ENCODE peak calls at places on chromosome 1, in six cellular contexts. One of them, this sample, is unnamed.

GRCh38 chr1:100440075-100440809 is 87.9 kb downstream of the CDC14A start:
- DNase-seq in small intestine: peak
- DNase-seq in tibial artery: no peak
- DNase-seq in D341Med: no peak
- DNase-seq in activated naive CD4-positive, alpha-beta T cell: peak
- DNase-seq in breast epithelium: no peak
- DNase-seq in this sample: no peak

GRCh38 chr1:72845981-72846380 is 563.6 kb upstream of the NEGR1 start:
- DNase-seq in small intestine: no peak
- DNase-seq in tibial artery: no peak
- DNase-seq in D341Med: no peak
- DNase-seq in activated naive CD4-positive, alpha-beta T cell: no peak
- DNase-seq in breast epithelium: no peak
- DNase-seq in this sample: no peak

GRCh38 chr1:198809247-198809646 is 170.4 kb downstream of the PTPRC start:
- DNase-seq in small intestine: no peak
- DNase-seq in tibial artery: no peak
- DNase-seq in D341Med: no peak
- DNase-seq in activated naive CD4-positive, alpha-beta T cell: no peak
- DNase-seq in breast epithelium: no peak
- DNase-seq in this sample: no peak

GRCh38 chr1:182608850-182609610 is 4.8 kb upstream of the RGS16 start:
- DNase-seq in small intestine: no peak
- DNase-seq in tibial artery: no peak
- DNase-seq in D341Med: no peak
- DNase-seq in activated naive CD4-positive, alpha-beta T cell: no peak
- DNase-seq in breast epithelium: no peak
- DNase-seq in this sample: no peak

GRCh38 chr1:151509350-151510019 is 1.7 kb upstream of the CGN start:
- DNase-seq in small intestine: peak
- DNase-seq in tibial artery: no peak
- DNase-seq in D341Med: no peak
- DNase-seq in activated naive CD4-positive, alpha-beta T cell: no peak
- DNase-seq in breast epithelium: no peak
- DNase-seq in this sample: no peak

GRCh38 chr1:67431156-67431765 is 1.1 kb upstream of the SERBP1 start:
- DNase-seq in small intestine: peak
- DNase-seq in tibial artery: no peak
- DNase-seq in D341Med: no peak
- DNase-seq in activated naive CD4-positive, alpha-beta T cell: no peak
- DNase-seq in breast epithelium: no peak
- DNase-seq in this sample: no peak

GRCh38 chr1:101025283-101025679 is 303 bp downstream of the DPH5 start:
- DNase-seq in small intestine: peak
- DNase-seq in tibial artery: no peak
- DNase-seq in D341Med: peak
- DNase-seq in activated naive CD4-positive, alpha-beta T cell: peak
- DNase-seq in breast epithelium: no peak
- DNase-seq in this sample: no peak

GRCh38 chr1:161190962-161191521 is 7.8 kb downstream of the ADAMTS4 start:
- DNase-seq in small intestine: no peak
- DNase-seq in tibial artery: peak
- DNase-seq in D341Med: no peak
- DNase-seq in activated naive CD4-positive, alpha-beta T cell: no peak
- DNase-seq in breast epithelium: no peak
- DNase-seq in this sample: no peak

GRCh38 chr1:23673086-23673813 is 18.4 kb upstream of the RPL11 start:
- DNase-seq in small intestine: peak
- DNase-seq in tibial artery: no peak
- DNase-seq in D341Med: no peak
- DNase-seq in activated naive CD4-positive, alpha-beta T cell: no peak
- DNase-seq in breast epithelium: no peak
- DNase-seq in this sample: peak

GRCh38 chr1:171188388-171189266 is 3.5 kb downstream of the FMO2 start:
- DNase-seq in small intestine: peak
- DNase-seq in tibial artery: no peak
- DNase-seq in D341Med: peak
- DNase-seq in activated naive CD4-positive, alpha-beta T cell: no peak
- DNase-seq in breast epithelium: peak
- DNase-seq in this sample: peak

GRCh38 chr1:31436596-31437432 is 23.8 kb downstream of the SERINC2 start:
- DNase-seq in small intestine: no peak
- DNase-seq in tibial artery: no peak
- DNase-seq in D341Med: no peak
- DNase-seq in activated naive CD4-positive, alpha-beta T cell: no peak
- DNase-seq in breast epithelium: peak
- DNase-seq in this sample: no peak

This sample was measured in pancreas.